ENCODE peak calls at places on chromosomes 16 and 17, in ten cellular contexts. W is effector CD4-positive, alpha-beta T cell; V is transverse colon; M is non-pigmented ciliary epithelial cell; E is GM03348; H is kidney glomerular epithelial cell; N is sciatic nerve; O is EL; Y is MV-4-11; C is neural progenitor cell. Z is an unnamed sample.

GRCh38 chr16:29029168-29029994 is 44.5 kb downstream of the LAT start:
- DNase-seq in W (peak), V (no peak), M (peak), E (peak), H (peak), N (no peak), O (peak), Y (peak), C (peak), Z (no peak)

GRCh38 chr17:48499248-48499647 is 31.6 kb downstream of the HOXB1 start:
- DNase-seq in W (no peak), V (no peak), M (no peak), E (no peak), H (peak), N (no peak), O (no peak), Y (no peak), C (no peak), Z (no peak)

GRCh38 chr17:78665952-78666920 is 89.0 kb upstream of the DNAH17 start:
- DNase-seq in W (peak), V (no peak), M (no peak), E (peak), H (no peak), N (peak), O (peak), Y (peak), C (peak), Z (no peak)

GRCh38 chr17:30302241-30302640 is 10.5 kb upstream of the BLMH start:
- DNase-seq in W (no peak), V (no peak), M (no peak), E (no peak), H (no peak), N (no peak), O (no peak), Y (no peak), C (no peak), Z (no peak)

GRCh38 chr16:57058291-57058861 is 34.0 kb upstream of the CPNE2 start:
- DNase-seq in W (no peak), V (no peak), M (no peak), E (no peak), H (no peak), N (no peak), O (no peak), Y (no peak), C (no peak), Z (no peak)

GRCh38 chr16:78677332-78677731 is 577.9 kb downstream of the WWOX start:
- DNase-seq in W (no peak), V (no peak), M (no peak), E (no peak), H (no peak), N (no peak), O (no peak), Y (no peak), C (no peak), Z (no peak)

GRCh38 chr17:37608369-37609169 is 649 bp downstream of the SYNRG start:
- DNase-seq in W (peak), V (no peak), M (no peak), E (peak), H (peak), N (no peak), O (peak), Y (peak), C (peak), Z (no peak)

GRCh38 chr16:70661534-70661917 is 15.2 kb downstream of the IL34 start:
- DNase-seq in W (no peak), V (no peak), M (no peak), E (peak), H (no peak), N (no peak), O (no peak), Y (no peak), C (no peak), Z (no peak)

GRCh38 chr16:24289301-24289700 is 33.2 kb downstream of the CACNG3 start:
- DNase-seq in W (no peak), V (no peak), M (no peak), E (no peak), H (no peak), N (no peak), O (no peak), Y (no peak), C (no peak), Z (no peak)

GRCh38 chr16:2914233-2914632 is 2.5 kb downstream of the FLYWCH1 start:
- DNase-seq in W (no peak), V (no peak), M (no peak), E (no peak), H (no peak), N (no peak), O (no peak), Y (no peak), C (no peak), Z (no peak)

GRCh38 chr16:12927591-12927990 is 26.2 kb downstream of the SHISA9 start:
- DNase-seq in W (no peak), V (no peak), M (no peak), E (no peak), H (no peak), N (no peak), O (no peak), Y (no peak), C (peak), Z (no peak)

GRCh38 chr17:309361-309888 is 43.2 kb downstream of the RPH3AL start:
- DNase-seq in W (no peak), V (no peak), M (no peak), E (no peak), H (no peak), N (no peak), O (peak), Y (no peak), C (peak), Z (no peak)

GRCh38 chr17:57456622-57457021 is 200.3 kb downstream of the MSI2 start:
- DNase-seq in W (no peak), V (no peak), M (no peak), E (no peak), H (no peak), N (no peak), O (no peak), Y (no peak), C (no peak), Z (no peak)

Z was measured in anterior cingulate cortex.